ENCODE peak calls at places on chromosome 10, in ten cellular contexts. One of them, this sample, is unnamed.

GRCh38 chr10:71621263-71621751 is 98.3 kb downstream of the C10orf105 start:
- DNase-seq in colonic mucosa: no peak
- DNase-seq in T-cell: no peak
- DNase-seq in M059J: peak; percentile 15
- DNase-seq in AG04450: no peak
- DNase-seq in transverse colon: no peak
- DNase-seq in non-pigmented ciliary epithelial cell: no peak
- DNase-seq in iris pigment epithelial cell: peak; percentile 10
- DNase-seq in activated CD8-positive, alpha-beta memory T cell treated with anti-CD3 and anti-CD28 coated beads for 4 hours: no peak
- DNase-seq in heart left ventricle: no peak
- DNase-seq in this sample: no peak

GRCh38 chr10:72691470-72692056 is 380 bp upstream of the MCU start:
- DNase-seq in M059J: peak; percentile 93
- DNase-seq in activated CD8-positive, alpha-beta memory T cell treated with anti-CD3 and anti-CD28 coated beads for 4 hours: no peak
- DNase-seq in heart left ventricle: no peak
- DNase-seq in iris pigment epithelial cell: no peak
- DNase-seq in T-cell: no peak
- DNase-seq in AG04450: no peak
- DNase-seq in colonic mucosa: no peak
- DNase-seq in transverse colon: no peak
- DNase-seq in non-pigmented ciliary epithelial cell: peak; percentile 76
- DNase-seq in this sample: no peak

GRCh38 chr10:4704034-4704545 is 121.9 kb upstream of the AKR1E2 start:
- DNase-seq in heart left ventricle: no peak
- DNase-seq in transverse colon: peak; percentile 17
- DNase-seq in iris pigment epithelial cell: peak; percentile 97
- DNase-seq in AG04450: no peak
- DNase-seq in activated CD8-positive, alpha-beta memory T cell treated with anti-CD3 and anti-CD28 coated beads for 4 hours: no peak
- DNase-seq in M059J: peak; percentile 92
- DNase-seq in T-cell: no peak
- DNase-seq in non-pigmented ciliary epithelial cell: peak; percentile 96
- DNase-seq in colonic mucosa: no peak
- DNase-seq in this sample: no peak

GRCh38 chr10:121942749-121943148 is 14.9 kb upstream of the ATE1 start:
- DNase-seq in AG04450: peak; percentile 47
- DNase-seq in transverse colon: no peak
- DNase-seq in activated CD8-positive, alpha-beta memory T cell treated with anti-CD3 and anti-CD28 coated beads for 4 hours: no peak
- DNase-seq in T-cell: no peak
- DNase-seq in non-pigmented ciliary epithelial cell: peak; percentile 73
- DNase-seq in iris pigment epithelial cell: peak; percentile 91
- DNase-seq in colonic mucosa: no peak
- DNase-seq in heart left ventricle: no peak
- DNase-seq in M059J: peak; percentile 70
- DNase-seq in this sample: no peak

GRCh38 chr10:3195706-3196105 is 23.1 kb upstream of the PITRM1 start:
- DNase-seq in heart left ventricle: no peak
- DNase-seq in colonic mucosa: no peak
- DNase-seq in M059J: no peak
- DNase-seq in non-pigmented ciliary epithelial cell: no peak
- DNase-seq in AG04450: no peak
- DNase-seq in activated CD8-positive, alpha-beta memory T cell treated with anti-CD3 and anti-CD28 coated beads for 4 hours: no peak
- DNase-seq in transverse colon: no peak
- DNase-seq in T-cell: no peak
- DNase-seq in iris pigment epithelial cell: no peak
- DNase-seq in this sample: no peak

GRCh38 chr10:125344573-125345121 is 184.3 kb upstream of the CTBP2 start:
- DNase-seq in M059J: no peak
- DNase-seq in activated CD8-positive, alpha-beta memory T cell treated with anti-CD3 and anti-CD28 coated beads for 4 hours: no peak
- DNase-seq in T-cell: no peak
- DNase-seq in AG04450: no peak
- DNase-seq in iris pigment epithelial cell: no peak
- DNase-seq in heart left ventricle: no peak
- DNase-seq in transverse colon: peak; percentile 43
- DNase-seq in non-pigmented ciliary epithelial cell: no peak
- DNase-seq in colonic mucosa: peak; percentile 78
- DNase-seq in this sample: peak; percentile 34

GRCh38 chr10:34916368-34916767 is 101.3 kb upstream of the PARD3 start:
- DNase-seq in T-cell: no peak
- DNase-seq in non-pigmented ciliary epithelial cell: peak; percentile 73
- DNase-seq in activated CD8-positive, alpha-beta memory T cell treated with anti-CD3 and anti-CD28 coated beads for 4 hours: no peak
- DNase-seq in AG04450: peak; percentile 78
- DNase-seq in colonic mucosa: no peak
- DNase-seq in iris pigment epithelial cell: peak; percentile 93
- DNase-seq in transverse colon: no peak
- DNase-seq in heart left ventricle: no peak
- DNase-seq in M059J: peak; percentile 73
- DNase-seq in this sample: no peak

GRCh38 chr10:34183397-34183796 is 631.7 kb downstream of the PARD3 start:
- DNase-seq in colonic mucosa: no peak
- DNase-seq in AG04450: no peak
- DNase-seq in non-pigmented ciliary epithelial cell: no peak
- DNase-seq in M059J: no peak
- DNase-seq in iris pigment epithelial cell: no peak
- DNase-seq in activated CD8-positive, alpha-beta memory T cell treated with anti-CD3 and anti-CD28 coated beads for 4 hours: no peak
- DNase-seq in T-cell: no peak
- DNase-seq in heart left ventricle: no peak
- DNase-seq in transverse colon: no peak
- DNase-seq in this sample: no peak

GRCh38 chr10:18179901-18180300 is 39.7 kb downstream of the CACNB2 start:
- DNase-seq in heart left ventricle: no peak
- DNase-seq in colonic mucosa: no peak
- DNase-seq in non-pigmented ciliary epithelial cell: peak; percentile 64
- DNase-seq in iris pigment epithelial cell: peak; percentile 88
- DNase-seq in M059J: peak; percentile 27
- DNase-seq in transverse colon: no peak
- DNase-seq in activated CD8-positive, alpha-beta memory T cell treated with anti-CD3 and anti-CD28 coated beads for 4 hours: no peak
- DNase-seq in T-cell: no peak
- DNase-seq in AG04450: no peak
- DNase-seq in this sample: no peak

GRCh38 chr10:132449051-132449825 is 52.2 kb downstream of the PWWP2B start:
- DNase-seq in heart left ventricle: peak; percentile 75
- DNase-seq in colonic mucosa: peak; percentile 88
- DNase-seq in activated CD8-positive, alpha-beta memory T cell treated with anti-CD3 and anti-CD28 coated beads for 4 hours: no peak
- DNase-seq in T-cell: no peak
- DNase-seq in non-pigmented ciliary epithelial cell: no peak
- DNase-seq in AG04450: no peak
- DNase-seq in iris pigment epithelial cell: no peak
- DNase-seq in transverse colon: peak; percentile 87
- DNase-seq in M059J: peak; percentile 12
- DNase-seq in this sample: peak; percentile 66

GRCh38 chr10:86415099-86415498 is 48.5 kb upstream of the GRID1 start:
- DNase-seq in AG04450: no peak
- DNase-seq in T-cell: no peak
- DNase-seq in non-pigmented ciliary epithelial cell: no peak
- DNase-seq in M059J: no peak
- DNase-seq in transverse colon: no peak
- DNase-seq in iris pigment epithelial cell: no peak
- DNase-seq in activated CD8-positive, alpha-beta memory T cell treated with anti-CD3 and anti-CD28 coated beads for 4 hours: no peak
- DNase-seq in heart left ventricle: no peak
- DNase-seq in colonic mucosa: no peak
- DNase-seq in this sample: peak; percentile 36

GRCh38 chr10:96252730-96253129 is 18.6 kb downstream of the BLNK start:
- DNase-seq in M059J: no peak
- DNase-seq in iris pigment epithelial cell: no peak
- DNase-seq in non-pigmented ciliary epithelial cell: no peak
- DNase-seq in T-cell: no peak
- DNase-seq in activated CD8-positive, alpha-beta memory T cell treated with anti-CD3 and anti-CD28 coated beads for 4 hours: no peak
- DNase-seq in heart left ventricle: no peak
- DNase-seq in transverse colon: no peak
- DNase-seq in colonic mucosa: no peak
- DNase-seq in AG04450: no peak
- DNase-seq in this sample: no peak

GRCh38 chr10:25536027-25536426 is 361.2 kb downstream of the GPR158 start:
- DNase-seq in M059J: no peak
- DNase-seq in activated CD8-positive, alpha-beta memory T cell treated with anti-CD3 and anti-CD28 coated beads for 4 hours: no peak
- DNase-seq in iris pigment epithelial cell: no peak
- DNase-seq in AG04450: no peak
- DNase-seq in transverse colon: no peak
- DNase-seq in heart left ventricle: no peak
- DNase-seq in colonic mucosa: no peak
- DNase-seq in non-pigmented ciliary epithelial cell: no peak
- DNase-seq in T-cell: no peak
- DNase-seq in this sample: no peak

GRCh38 chr10:71520042-71520441 is 123.3 kb downstream of the CDH23 start:
- DNase-seq in activated CD8-positive, alpha-beta memory T cell treated with anti-CD3 and anti-CD28 coated beads for 4 hours: no peak
- DNase-seq in colonic mucosa: no peak
- DNase-seq in heart left ventricle: no peak
- DNase-seq in transverse colon: no peak
- DNase-seq in M059J: peak; percentile 10
- DNase-seq in iris pigment epithelial cell: peak; percentile 9
- DNase-seq in AG04450: no peak
- DNase-seq in non-pigmented ciliary epithelial cell: no peak
- DNase-seq in T-cell: no peak
- DNase-seq in this sample: no peak

GRCh38 chr10:77564781-77565589 is 72.6 kb downstream of the KCNMA1 start:
- DNase-seq in iris pigment epithelial cell: peak; percentile 23
- DNase-seq in M059J: peak; percentile 92
- DNase-seq in T-cell: no peak
- DNase-seq in heart left ventricle: no peak
- DNase-seq in colonic mucosa: no peak
- DNase-seq in transverse colon: no peak
- DNase-seq in non-pigmented ciliary epithelial cell: no peak
- DNase-seq in AG04450: no peak
- DNase-seq in activated CD8-positive, alpha-beta memory T cell treated with anti-CD3 and anti-CD28 coated beads for 4 hours: no peak
- DNase-seq in this sample: no peak